ENCODE peak calls at places on chromosomes 7 and 10, in six cellular contexts. I, Y, R, G, V and K are unnamed samples.

GRCh38 chr10:12375076-12375504 is 25.7 kb downstream of the CAMK1D start:
- DNase-seq in I (no peak), Y (peak; percentile 51), R (no peak), G (no peak), V (no peak), K (no peak)

GRCh38 chr10:64115913-64116643 is 594.9 kb downstream of the REEP3 start:
- DNase-seq in I (no peak), Y (peak; percentile 55), R (no peak), G (no peak), V (no peak), K (no peak)

GRCh38 chr10:106474891-106475290 is 689.6 kb downstream of the SORCS1 start:
- DNase-seq in I (no peak), Y (no peak), R (no peak), G (no peak), V (no peak), K (no peak)

GRCh38 chr10:107653832-107654287 is 489.4 kb upstream of the SORCS1 start:
- DNase-seq in I (no peak), Y (peak; percentile 85), R (no peak), G (no peak), V (no peak), K (no peak)

GRCh38 chr7:111647881-111648280 is 85.6 kb upstream of the IMMP2L start:
- DNase-seq in I (no peak), Y (no peak), R (no peak), G (no peak), V (no peak), K (no peak)

GRCh38 chr7:28858895-28859294 is 99.2 kb downstream of the TRIL start:
- DNase-seq in I (no peak), Y (no peak), R (no peak), G (no peak), V (no peak), K (no peak)

GRCh38 chr10:32017044-32017443 is 39.2 kb downstream of the KIF5B start:
- DNase-seq in I (no peak), Y (no peak), R (no peak), G (no peak), V (no peak), K (no peak)

GRCh38 chr7:123185756-123186155 is 14.0 kb downstream of the SLC13A1 start:
- DNase-seq in I (no peak), Y (no peak), R (no peak), G (no peak), V (no peak), K (no peak)

GRCh38 chr7:91212592-91212991 is 51.6 kb upstream of the FZD1 start:
- DNase-seq in I (no peak), Y (no peak), R (no peak), G (no peak), V (no peak), K (no peak)

GRCh38 chr7:79282051-79282694 is 171.3 kb downstream of the MAGI2 start:
- DNase-seq in I (no peak), Y (peak; percentile 63), R (no peak), G (no peak), V (no peak), K (no peak)

GRCh38 chr10:12659706-12660105 is 310.4 kb downstream of the CAMK1D start:
- DNase-seq in I (no peak), Y (no peak), R (no peak), G (no peak), V (no peak), K (no peak)

GRCh38 chr10:122050316-122050715 is 61.4 kb downstream of the TACC2 start:
- DNase-seq in I (no peak), Y (no peak), R (no peak), G (no peak), V (no peak), K (no peak)

GRCh38 chr10:78335691-78336401 is 302.2 kb downstream of the RPS24 start:
- DNase-seq in I (no peak), Y (no peak), R (no peak), G (no peak), V (no peak), K (no peak)

GRCh38 chr7:74412061-74412460 is 41.6 kb upstream of the GTF2IRD1 start:
- DNase-seq in I (no peak), Y (peak; percentile 83), R (no peak), G (no peak), V (no peak), K (no peak)

GRCh38 chr10:30493609-30494530 is 59.9 kb downstream of the MAP3K8 start:
- DNase-seq in I (no peak), Y (no peak), R (peak; percentile 80), G (no peak), V (peak; percentile 8), K (no peak)

GRCh38 chr7:98949336-98950044 is 71.2 kb downstream of the TRRAP start:
- DNase-seq in I (no peak), Y (no peak), R (no peak), G (no peak), V (no peak), K (no peak)

GRCh38 chr10:124992462-124993344 is 50.8 kb downstream of the ZRANB1 start:
- DNase-seq in I (no peak), Y (peak; percentile 70), R (no peak), G (no peak), V (peak; percentile 31), K (no peak)

GRCh38 chr10:124707546-124707945 is 36.6 kb downstream of the FAM53B start:
- DNase-seq in I (no peak), Y (no peak), R (no peak), G (no peak), V (no peak), K (no peak)

GRCh38 chr7:74476546-74477095 is 22.9 kb downstream of the GTF2IRD1 start:
- DNase-seq in I (no peak), Y (no peak), R (no peak), G (no peak), V (no peak), K (no peak)

GRCh38 chr10:28922127-28922526 is 244.8 kb downstream of the BAMBI start:
- DNase-seq in I (no peak), Y (peak; percentile 1), R (no peak), G (no peak), V (no peak), K (no peak)

GRCh38 chr10:43619368-43619767 is 13.1 kb downstream of the ZNF485 start:
- DNase-seq in I (no peak), Y (no peak), R (no peak), G (no peak), V (no peak), K (no peak)

GRCh38 chr10:19876570-19876969 is 60.3 kb downstream of the PLXDC2 start:
- DNase-seq in I (no peak), Y (no peak), R (no peak), G (no peak), V (no peak), K (no peak)

GRCh38 chr7:70380315-70381027 is 751.5 kb upstream of the GALNT17 start:
- DNase-seq in I (no peak), Y (no peak), R (no peak), G (no peak), V (no peak), K (no peak)

GRCh38 chr10:123721441-123722049 is 55.4 kb downstream of the GPR26 start:
- DNase-seq in I (no peak), Y (no peak), R (no peak), G (no peak), V (no peak), K (no peak)

GRCh38 chr10:84848967-84849366 is 520.6 kb downstream of the CCSER2 start:
- DNase-seq in I (no peak), Y (peak; percentile 3), R (no peak), G (no peak), V (no peak), K (no peak)

GRCh38 chr7:1086588-1087461 is 1.1 kb upstream of the GPER1 start:
- DNase-seq in I (peak; percentile 80), Y (peak; percentile 71), R (no peak), G (peak; percentile 72), V (peak; percentile 80), K (peak; percentile 54)

GRCh38 chr10:113735913-113736312 is 15.6 kb upstream of the PLEKHS1 start:
- DNase-seq in I (peak; percentile 4), Y (no peak), R (no peak), G (no peak), V (no peak), K (no peak)

GRCh38 chr10:104321716-104322415 is 16.4 kb downstream of the ITPRIP start:
- DNase-seq in I (no peak), Y (no peak), R (no peak), G (no peak), V (no peak), K (no peak)

GRCh38 chr10:121442086-121442485 is 156.2 kb downstream of the FGFR2 start:
- DNase-seq in I (no peak), Y (no peak), R (no peak), G (no peak), V (no peak), K (no peak)

GRCh38 chr7:64869912-64870562 is 33.0 kb upstream of the ZNF273 start:
- DNase-seq in I (no peak), Y (no peak), R (no peak), G (no peak), V (no peak), K (no peak)

GRCh38 chr7:143519411-143520131 is 41.9 kb downstream of the TAS2R41 start:
- DNase-seq in I (no peak), Y (peak; percentile 58), R (no peak), G (no peak), V (no peak), K (no peak)

GRCh38 chr10:42951486-42952251 is 125.2 kb upstream of the RET start:
- DNase-seq in I (no peak), Y (no peak), R (peak; percentile 79), G (no peak), V (no peak), K (no peak)

GRCh38 chr7:134368851-134369533 is 52.3 kb upstream of the SLC35B4 start:
- DNase-seq in I (no peak), Y (no peak), R (no peak), G (no peak), V (no peak), K (no peak)

GRCh38 chr7:24576171-24577052 is 3.2 kb downstream of the PALS2 start:
- DNase-seq in I (peak; percentile 51), Y (peak; percentile 84), R (no peak), G (no peak), V (no peak), K (no peak)

GRCh38 chr10:12350167-12350872 is 973 bp downstream of the CAMK1D start:
- DNase-seq in I (no peak), Y (peak; percentile 20), R (no peak), G (peak; percentile 32), V (peak; percentile 53), K (peak; percentile 35)

GRCh38 chr7:12322287-12322902 is 81.3 kb downstream of the VWDE start:
- DNase-seq in I (no peak), Y (peak; percentile 13), R (no peak), G (no peak), V (peak; percentile 3), K (no peak)

GRCh38 chr10:7231420-7232414 is 179.1 kb downstream of the SFMBT2 start:
- DNase-seq in I (no peak), Y (no peak), R (no peak), G (no peak), V (no peak), K (no peak)